ENCODE peak calls at places on chromosome 18, in ten cellular contexts. O is sigmoid colon; G is hepatocyte; F is GM23338; V is kidney; P is GM23248; W is CD8-positive, alpha-beta memory T cell; L is lower lobe of right lung; E is mammary epithelial cell; T is stomach. Z is an unnamed sample. For H3K4me1, the result is how much of the 10 kb centered on the place peaks cover.

GRCh38 chr18:25896178-25896780 is 194.1 kb downstream of the SS18 start:
- DNase-seq in O (no peak), G (peak), F (peak), V (no peak), P (peak), W (no peak), L (no peak), E (peak), T (no peak), Z (no peak)

GRCh38 chr18:65568866-65569265 is 181.9 kb upstream of the CDH7 start:
- DNase-seq in O (no peak), G (no peak), F (no peak), V (no peak), P (no peak), W (no peak), L (no peak), E (no peak), T (no peak), Z (peak)

GRCh38 chr18:31203086-31203793 is 40.6 kb upstream of the DSC1 start:
- DNase-seq in O (no peak), G (no peak), F (no peak), V (peak), P (no peak), W (no peak), L (peak), E (no peak), T (peak), Z (no peak)

GRCh38 chr18:62098960-62099359 is 87.9 kb downstream of the PIGN start:
- DNase-seq in O (no peak), G (no peak), F (no peak), V (no peak), P (no peak), W (no peak), L (no peak), E (no peak), T (no peak), Z (no peak)

GRCh38 chr18:41974661-41975286 is 19.7 kb downstream of the PIK3C3 start:
- DNase-seq in O (no peak), G (no peak), F (no peak), V (no peak), P (no peak), W (no peak), L (no peak), E (no peak), T (no peak), Z (no peak)

GRCh38 chr18:34707670-34708069 is 2.4 kb upstream of the DTNA start:
- DNase-seq in O (peak), G (peak), F (peak), V (no peak), P (peak), W (no peak), L (no peak), E (peak), T (no peak), Z (peak)

GRCh38 chr18:13581496-13581895 is 144.9 kb downstream of the FAM210A start:
- DNase-seq in O (no peak), G (no peak), F (no peak), V (no peak), P (no peak), W (no peak), L (no peak), E (no peak), T (no peak), Z (no peak)

GRCh38 chr18:79395761-79396404 is at the start of gene NFATC1:
- DNase-seq in O (peak), G (peak), F (peak), V (peak), P (peak), W (peak), L (peak), E (peak), T (peak), Z (no peak)

GRCh38 chr18:35948080-35948479 is 24.4 kb upstream of the RMP24 start:
- DNase-seq in O (no peak), G (no peak), F (no peak), V (no peak), P (no peak), W (no peak), L (no peak), E (no peak), T (no peak), Z (no peak)

GRCh38 chr18:11981633-11982366 is 493 bp downstream of the IMPA2 start:
- DNase-seq in O (peak), G (peak), F (peak), V (peak), P (peak), W (no peak), L (peak), E (peak), T (peak), Z (peak)

GRCh38 chr18:52422985-52423601 is 83.1 kb downstream of the DCC start:
- DNase-seq in O (no peak), G (peak), F (peak), V (no peak), P (no peak), W (no peak), L (no peak), E (no peak), T (no peak), Z (no peak)

GRCh38 chr18:12703714-12704113 is 872 bp downstream of the PSMG2 start:
- DNase-seq in O (no peak), G (peak), F (peak), V (no peak), P (peak), W (no peak), L (no peak), E (peak), T (no peak), Z (no peak)

GRCh38 chr18:22253676-22254075 is 84.3 kb downstream of the GATA6 start:
- DNase-seq in O (no peak), G (no peak), F (peak), V (peak), P (no peak), W (no peak), L (no peak), E (no peak), T (no peak), Z (no peak)

GRCh38 chr18:6521804-6522418 is 107.2 kb upstream of the L3MBTL4 start:
- DNase-seq in O (no peak), G (peak), F (peak), V (no peak), P (peak), W (no peak), L (no peak), E (peak), T (peak), Z (peak)

GRCh38 chr18:3454365-3455089 is 4.6 kb downstream of the TGIF1 start:
- DNase-seq in O (no peak), G (peak), F (peak), V (no peak), P (peak), W (peak), L (no peak), E (peak), T (no peak), Z (peak)

GRCh38 chr18:42473611-42474010 is 518.6 kb downstream of the PIK3C3 start:
- DNase-seq in O (no peak), G (no peak), F (no peak), V (no peak), P (no peak), W (no peak), L (no peak), E (no peak), T (no peak), Z (no peak)

GRCh38 chr18:31509571-31509970 is 11.6 kb downstream of the DSG2 start:
- DNase-seq in O (no peak), G (no peak), F (no peak), V (no peak), P (no peak), W (no peak), L (no peak), E (no peak), T (no peak), Z (no peak)

DNA sequence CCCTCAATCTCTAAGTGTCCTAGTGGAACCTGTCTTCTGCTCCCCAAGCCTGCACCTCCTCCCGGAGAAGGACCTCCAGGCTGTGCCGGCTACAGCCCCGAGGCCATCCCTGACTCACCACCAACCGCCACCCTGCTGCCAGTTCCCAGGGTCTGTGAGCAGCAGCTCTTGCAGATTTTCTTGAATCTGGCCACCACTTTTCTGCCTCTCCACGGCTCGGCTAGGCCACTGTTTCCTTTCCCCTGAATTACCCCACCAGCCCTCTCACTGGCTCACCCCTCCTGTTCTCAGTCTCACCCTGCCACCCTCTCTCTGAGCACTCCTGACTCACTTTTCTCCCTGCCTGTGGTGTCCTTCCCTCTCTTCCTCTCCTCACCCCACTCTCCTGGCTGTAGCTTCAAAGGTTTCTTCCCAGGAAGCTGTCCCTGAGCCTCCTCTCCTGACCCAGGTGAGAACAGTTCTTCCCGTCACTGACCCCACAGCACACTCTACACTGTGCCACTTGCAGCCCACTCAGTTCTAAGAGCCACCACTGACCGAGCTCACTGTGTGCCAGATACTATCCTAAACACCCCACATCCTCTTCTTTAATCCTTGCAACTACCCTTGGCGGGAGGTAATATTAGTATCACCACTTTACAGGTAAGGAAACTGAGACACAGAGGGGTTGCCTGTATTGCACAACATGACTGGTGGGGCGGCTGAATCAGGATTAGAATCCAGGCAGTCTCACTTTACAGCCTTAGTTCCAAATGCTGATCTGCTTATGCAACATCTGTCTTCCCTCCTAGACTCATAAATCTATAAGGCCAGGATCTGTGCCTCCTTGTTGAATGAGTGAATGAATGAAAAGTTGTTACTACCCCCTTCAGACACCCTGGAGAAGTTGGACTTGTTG is 111.6 kb downstream of the SMAD7 start:
- DNase-seq in O (no peak), G (peak), F (no peak), V (peak), P (peak), W (peak), L (peak), E (peak), T (no peak), Z (peak)
- H3K4me1 ChIP-seq in O (under half), G (half or more), F (under half), V (under half), P (under half), W (half or more), L (half or more), E (under half), T (under half), Z (under half)

GRCh38 chr18:49160075-49160930 is 209.5 kb upstream of the SMAD7 start:
- DNase-seq in O (no peak), G (no peak), F (no peak), V (no peak), P (no peak), W (no peak), L (no peak), E (no peak), T (no peak), Z (no peak)
- H3K27ac ChIP-seq in O (peak), G (peak), F (no peak), V (no peak), P (no peak), W (no peak), L (peak), E (no peak), T (no peak), Z (no peak)

DNA sequence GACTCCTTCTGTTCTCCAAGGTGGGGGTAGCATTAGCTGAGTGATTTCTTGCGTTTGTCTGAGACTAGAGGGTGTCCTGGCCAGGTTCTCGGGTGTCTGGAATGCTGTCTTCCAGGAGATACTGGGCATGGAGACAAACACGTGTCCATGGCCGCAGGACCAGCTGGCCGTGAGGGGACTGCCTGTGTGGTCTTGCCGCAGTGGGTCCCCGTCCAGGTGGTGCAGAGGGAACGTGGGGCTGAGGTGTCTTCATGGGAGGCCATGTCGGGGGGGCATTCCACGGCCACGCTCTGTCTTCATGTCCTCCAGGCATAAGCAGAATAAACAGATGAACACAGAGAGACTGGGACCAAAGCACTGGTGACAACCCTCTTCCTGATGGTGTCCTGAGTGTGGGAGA is 66.6 kb downstream of the SMIM21 start:
- DNase-seq in O (no peak), G (no peak), F (no peak), V (no peak), P (no peak), W (no peak), L (no peak), E (no peak), T (no peak), Z (no peak)
- H3K4me1 ChIP-seq in O (under half), G (under half), F (under half), V (under half), P (under half), W (under half), L (under half), E (under half), T (under half), Z (under half)

DNA sequence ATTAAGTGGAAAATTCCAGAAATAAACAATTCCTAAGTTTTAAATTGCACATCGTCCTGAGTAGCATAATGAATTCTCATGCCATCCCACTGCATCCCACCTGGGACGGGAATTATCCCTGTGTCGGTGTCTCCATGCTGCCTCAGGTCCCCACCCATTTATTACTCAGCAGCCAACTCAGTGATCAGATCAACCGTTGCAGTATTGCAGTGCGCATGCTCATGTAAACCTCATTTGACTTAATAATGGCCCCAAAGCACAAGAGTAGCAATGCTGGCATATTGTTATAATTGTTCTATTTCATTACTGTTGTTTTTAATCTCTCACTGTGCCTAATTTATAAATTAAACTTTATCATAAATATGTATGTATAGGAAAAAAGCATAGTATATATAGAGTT is 214.4 kb downstream of the METTL4 start:
- DNase-seq in O (no peak), G (no peak), F (no peak), V (no peak), P (no peak), W (no peak), L (no peak), E (no peak), T (no peak), Z (no peak)
- H3K27ac ChIP-seq in O (no peak), G (no peak), F (no peak), V (no peak), P (no peak), W (no peak), L (no peak), E (no peak), T (no peak), Z (no peak)

GRCh38 chr18:63314062-63314790 is 5.3 kb downstream of the BCL2 start:
- DNase-seq in O (no peak), G (no peak), F (no peak), V (no peak), P (no peak), W (no peak), L (no peak), E (no peak), T (no peak), Z (no peak)

GRCh38 chr18:63311481-63312409 is 7.8 kb downstream of the BCL2 start:
- DNase-seq in O (no peak), G (no peak), F (no peak), V (no peak), P (no peak), W (no peak), L (no peak), E (no peak), T (no peak), Z (no peak)

GRCh38 chr18:63314991-63315662 is 4.4 kb downstream of the BCL2 start:
- DNase-seq in O (no peak), G (no peak), F (no peak), V (no peak), P (no peak), W (no peak), L (no peak), E (no peak), T (no peak), Z (no peak)

GRCh38 chr18:63312731-63313408 is 6.7 kb downstream of the BCL2 start:
- DNase-seq in O (no peak), G (no peak), F (no peak), V (no peak), P (no peak), W (no peak), L (no peak), E (no peak), T (no peak), Z (no peak)

DNA sequence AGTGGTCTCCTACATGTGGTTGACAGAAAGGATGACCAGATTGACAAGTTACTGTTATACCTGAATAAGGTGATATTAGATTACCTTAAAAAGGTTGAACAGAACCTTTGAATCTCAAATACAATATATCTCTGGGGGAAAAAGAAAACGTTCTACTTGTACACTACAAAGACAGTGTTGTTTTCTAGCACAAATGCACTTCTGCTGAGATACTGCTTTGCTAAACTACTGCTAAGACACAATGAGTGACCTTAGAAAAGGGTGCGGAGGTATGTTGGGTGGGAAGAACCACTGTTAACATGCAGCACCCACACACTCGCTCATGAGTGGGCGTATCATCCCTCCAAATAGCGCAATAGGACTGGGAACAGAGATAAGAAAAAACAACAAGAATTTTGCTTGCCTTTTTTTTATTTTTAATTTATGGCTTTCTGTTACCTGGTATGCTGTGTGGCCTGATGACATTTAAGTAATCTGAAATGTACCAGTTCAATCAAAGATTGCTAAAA is 6.1 kb downstream of the BCL2 start:
- DNase-seq in O (no peak), G (no peak), F (no peak), V (no peak), P (no peak), W (no peak), L (no peak), E (no peak), T (no peak), Z (no peak)
- H3K4me1 ChIP-seq in O (under half), G (under half), F (under half), V (under half), P (under half), W (half or more), L (under half), E (under half), T (under half), Z (under half)

DNA sequence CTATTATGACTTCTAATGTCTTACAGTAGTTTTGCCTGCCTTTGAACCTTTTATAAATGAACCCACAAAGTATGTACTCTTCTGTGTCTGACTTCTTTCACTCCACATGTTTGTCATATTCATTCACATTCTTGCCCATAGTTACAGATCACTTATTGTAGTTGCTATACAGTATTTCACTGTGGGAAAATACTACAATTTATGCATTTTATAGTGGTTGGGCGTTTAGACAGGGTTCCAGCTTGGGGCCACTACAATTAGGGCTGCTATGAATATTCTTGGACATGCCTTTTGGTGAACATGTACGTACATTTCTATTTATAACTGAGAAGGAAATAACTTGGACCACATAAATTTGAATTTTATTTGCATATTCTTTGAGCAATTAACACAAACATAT is 15.5 kb upstream of the PMAIP1 start:
- DNase-seq in O (no peak), G (no peak), F (no peak), V (no peak), P (no peak), W (no peak), L (no peak), E (no peak), T (no peak), Z (no peak)
- H3K27ac ChIP-seq in O (no peak), G (no peak), F (no peak), V (no peak), P (no peak), W (no peak), L (no peak), E (no peak), T (no peak), Z (no peak)

GRCh38 chr18:32770651-32771168 is 2.1 kb downstream of the KLHL14 start:
- DNase-seq in O (no peak), G (peak), F (peak), V (peak), P (no peak), W (no peak), L (no peak), E (no peak), T (no peak), Z (no peak)
- H3K4me1 ChIP-seq in O (under half), G (under half), F (under half), V (under half), P (under half), W (under half), L (under half), E (under half), T (under half), Z (under half)

DNA sequence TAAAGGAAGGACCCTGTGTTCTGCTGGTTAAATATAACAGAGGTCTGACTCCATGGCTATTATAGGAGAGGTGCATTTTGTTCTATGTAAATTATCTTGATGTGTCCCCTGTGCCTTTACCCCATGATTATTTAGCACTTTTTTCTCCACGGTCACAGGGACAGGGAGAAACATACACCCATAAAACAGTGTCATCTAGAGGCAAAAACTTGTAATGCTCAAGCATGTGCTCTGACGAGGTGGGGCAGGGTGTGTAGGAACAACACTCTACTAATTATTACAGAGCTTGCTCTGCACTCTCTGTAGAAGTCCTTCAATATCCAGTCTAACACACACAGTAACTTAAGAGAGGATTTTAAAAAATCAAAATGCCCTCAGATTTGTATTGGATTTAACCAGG is 187.9 kb downstream of the NEDD4L start:
- DNase-seq in O (no peak), G (peak), F (no peak), V (no peak), P (peak), W (no peak), L (no peak), E (no peak), T (peak), Z (peak)
- H3K27ac ChIP-seq in O (peak), G (peak), F (no peak), V (peak), P (no peak), W (no peak), L (peak), E (peak), T (peak), Z (peak)

DNA sequence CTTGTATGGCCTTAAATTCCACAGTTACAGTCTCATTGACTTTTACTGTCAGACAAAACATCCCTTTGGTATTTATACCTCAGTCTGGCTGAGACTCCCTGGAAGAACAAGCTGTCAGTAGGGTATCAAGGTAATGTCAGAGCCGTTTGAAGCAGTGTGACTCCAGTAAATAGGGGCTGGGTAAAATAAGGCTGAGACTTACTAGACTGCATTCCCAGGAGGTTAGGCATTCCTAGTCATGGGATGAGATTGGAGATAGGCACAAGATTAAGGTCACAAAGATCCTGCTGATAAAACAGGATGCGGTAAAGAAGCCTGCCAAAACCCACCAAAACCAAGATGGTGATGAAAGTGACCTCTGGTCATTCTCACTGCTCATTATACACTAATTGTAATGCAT is 219.5 kb upstream of the SKOR2 start:
- DNase-seq in O (no peak), G (no peak), F (no peak), V (no peak), P (no peak), W (no peak), L (no peak), E (no peak), T (no peak), Z (no peak)
- H3K4me1 ChIP-seq in O (under half), G (under half), F (under half), V (under half), P (under half), W (under half), L (under half), E (under half), T (under half), Z (under half)